ENCODE peak calls at places on chromosomes 16 and 17, in ten cellular contexts. One of them, this sample, is unnamed.

GRCh38 chr17:74448774-74449173 is 16.9 kb downstream of the GPRC5C start:
- DNase-seq in activated T-cell treated with anti-CD3 and anti-CD28 coated beads, Interleukin-2, amount 50 U/mL, for 4 hours: no peak
- DNase-seq in stimulated activated CD4-positive, alpha-beta T cell treated with anti-CD3 and anti-CD28 coated beads, Interleukin-1b, Interleukin-23, amount 100 ng/mL, for 1 hour: no peak
- DNase-seq in progenitor cell of endocrine pancreas: no peak
- DNase-seq in HAP-1: no peak
- DNase-seq in brain microvascular endothelial cell: no peak
- DNase-seq in activated T-helper 1 cell treated with Interleukin-2 at 50 U/mL for 16 hours: no peak
- DNase-seq in AG10803: no peak
- DNase-seq in AG08396: no peak
- DNase-seq in B cell: no peak
- DNase-seq in this sample: no peak

GRCh38 chr17:47896672-47897490 is 845 bp downstream of the SP2 start:
- DNase-seq in activated T-cell treated with anti-CD3 and anti-CD28 coated beads, Interleukin-2, amount 50 U/mL, for 4 hours: no peak
- DNase-seq in stimulated activated CD4-positive, alpha-beta T cell treated with anti-CD3 and anti-CD28 coated beads, Interleukin-1b, Interleukin-23, amount 100 ng/mL, for 1 hour: no peak
- DNase-seq in progenitor cell of endocrine pancreas: no peak
- DNase-seq in HAP-1: no peak
- DNase-seq in brain microvascular endothelial cell: no peak
- DNase-seq in activated T-helper 1 cell treated with Interleukin-2 at 50 U/mL for 16 hours: no peak
- DNase-seq in AG10803: peak; percentile 47
- DNase-seq in AG08396: no peak
- DNase-seq in B cell: no peak
- DNase-seq in this sample: no peak

GRCh38 chr17:55609737-55610201 is 98.5 kb upstream of the SMIM36 start:
- DNase-seq in activated T-cell treated with anti-CD3 and anti-CD28 coated beads, Interleukin-2, amount 50 U/mL, for 4 hours: no peak
- DNase-seq in stimulated activated CD4-positive, alpha-beta T cell treated with anti-CD3 and anti-CD28 coated beads, Interleukin-1b, Interleukin-23, amount 100 ng/mL, for 1 hour: no peak
- DNase-seq in progenitor cell of endocrine pancreas: no peak
- DNase-seq in HAP-1: no peak
- DNase-seq in brain microvascular endothelial cell: peak; percentile 30
- DNase-seq in activated T-helper 1 cell treated with Interleukin-2 at 50 U/mL for 16 hours: no peak
- DNase-seq in AG10803: peak; percentile 9
- DNase-seq in AG08396: peak; percentile 67
- DNase-seq in B cell: no peak
- DNase-seq in this sample: no peak

GRCh38 chr17:16106161-16106891 is 106.7 kb downstream of the TTC19 start:
- DNase-seq in activated T-cell treated with anti-CD3 and anti-CD28 coated beads, Interleukin-2, amount 50 U/mL, for 4 hours: no peak
- DNase-seq in stimulated activated CD4-positive, alpha-beta T cell treated with anti-CD3 and anti-CD28 coated beads, Interleukin-1b, Interleukin-23, amount 100 ng/mL, for 1 hour: no peak
- DNase-seq in progenitor cell of endocrine pancreas: no peak
- DNase-seq in HAP-1: no peak
- DNase-seq in brain microvascular endothelial cell: no peak
- DNase-seq in activated T-helper 1 cell treated with Interleukin-2 at 50 U/mL for 16 hours: no peak
- DNase-seq in AG10803: peak; percentile 55
- DNase-seq in AG08396: peak; percentile 40
- DNase-seq in B cell: no peak
- DNase-seq in this sample: no peak

GRCh38 chr17:70313031-70313430 is 143.7 kb downstream of the KCNJ2 start:
- DNase-seq in activated T-cell treated with anti-CD3 and anti-CD28 coated beads, Interleukin-2, amount 50 U/mL, for 4 hours: no peak
- DNase-seq in stimulated activated CD4-positive, alpha-beta T cell treated with anti-CD3 and anti-CD28 coated beads, Interleukin-1b, Interleukin-23, amount 100 ng/mL, for 1 hour: no peak
- DNase-seq in progenitor cell of endocrine pancreas: no peak
- DNase-seq in HAP-1: no peak
- DNase-seq in brain microvascular endothelial cell: no peak
- DNase-seq in activated T-helper 1 cell treated with Interleukin-2 at 50 U/mL for 16 hours: no peak
- DNase-seq in AG10803: peak; percentile 60
- DNase-seq in AG08396: no peak
- DNase-seq in B cell: no peak
- DNase-seq in this sample: no peak

GRCh38 chr17:4109424-4109823 is 33.4 kb downstream of the ZZEF1 start:
- DNase-seq in activated T-cell treated with anti-CD3 and anti-CD28 coated beads, Interleukin-2, amount 50 U/mL, for 4 hours: no peak
- DNase-seq in stimulated activated CD4-positive, alpha-beta T cell treated with anti-CD3 and anti-CD28 coated beads, Interleukin-1b, Interleukin-23, amount 100 ng/mL, for 1 hour: no peak
- DNase-seq in progenitor cell of endocrine pancreas: no peak
- DNase-seq in HAP-1: no peak
- DNase-seq in brain microvascular endothelial cell: no peak
- DNase-seq in activated T-helper 1 cell treated with Interleukin-2 at 50 U/mL for 16 hours: no peak
- DNase-seq in AG10803: no peak
- DNase-seq in AG08396: no peak
- DNase-seq in B cell: no peak
- DNase-seq in this sample: no peak

GRCh38 chr16:50273382-50273690 is 7.0 kb downstream of the ADCY7 start:
- DNase-seq in activated T-cell treated with anti-CD3 and anti-CD28 coated beads, Interleukin-2, amount 50 U/mL, for 4 hours: no peak
- DNase-seq in stimulated activated CD4-positive, alpha-beta T cell treated with anti-CD3 and anti-CD28 coated beads, Interleukin-1b, Interleukin-23, amount 100 ng/mL, for 1 hour: no peak
- DNase-seq in progenitor cell of endocrine pancreas: no peak
- DNase-seq in HAP-1: no peak
- DNase-seq in brain microvascular endothelial cell: no peak
- DNase-seq in activated T-helper 1 cell treated with Interleukin-2 at 50 U/mL for 16 hours: no peak
- DNase-seq in AG10803: no peak
- DNase-seq in AG08396: no peak
- DNase-seq in B cell: no peak
- DNase-seq in this sample: no peak

GRCh38 chr16:57751539-57752202 is 16.1 kb downstream of the KATNB1 start:
- DNase-seq in activated T-cell treated with anti-CD3 and anti-CD28 coated beads, Interleukin-2, amount 50 U/mL, for 4 hours: no peak
- DNase-seq in stimulated activated CD4-positive, alpha-beta T cell treated with anti-CD3 and anti-CD28 coated beads, Interleukin-1b, Interleukin-23, amount 100 ng/mL, for 1 hour: no peak
- DNase-seq in progenitor cell of endocrine pancreas: no peak
- DNase-seq in HAP-1: no peak
- DNase-seq in brain microvascular endothelial cell: no peak
- DNase-seq in activated T-helper 1 cell treated with Interleukin-2 at 50 U/mL for 16 hours: no peak
- DNase-seq in AG10803: no peak
- DNase-seq in AG08396: no peak
- DNase-seq in B cell: no peak
- DNase-seq in this sample: no peak

GRCh38 chr16:29863669-29863984 is 601 bp upstream of the CDIPT start:
- DNase-seq in activated T-cell treated with anti-CD3 and anti-CD28 coated beads, Interleukin-2, amount 50 U/mL, for 4 hours: no peak
- DNase-seq in stimulated activated CD4-positive, alpha-beta T cell treated with anti-CD3 and anti-CD28 coated beads, Interleukin-1b, Interleukin-23, amount 100 ng/mL, for 1 hour: no peak
- DNase-seq in progenitor cell of endocrine pancreas: no peak
- DNase-seq in HAP-1: no peak
- DNase-seq in brain microvascular endothelial cell: no peak
- DNase-seq in activated T-helper 1 cell treated with Interleukin-2 at 50 U/mL for 16 hours: no peak
- DNase-seq in AG10803: no peak
- DNase-seq in AG08396: no peak
- DNase-seq in B cell: no peak
- DNase-seq in this sample: no peak

GRCh38 chr17:58107306-58107705 is 24.1 kb downstream of the DYNLL2 start:
- DNase-seq in activated T-cell treated with anti-CD3 and anti-CD28 coated beads, Interleukin-2, amount 50 U/mL, for 4 hours: no peak
- DNase-seq in stimulated activated CD4-positive, alpha-beta T cell treated with anti-CD3 and anti-CD28 coated beads, Interleukin-1b, Interleukin-23, amount 100 ng/mL, for 1 hour: no peak
- DNase-seq in progenitor cell of endocrine pancreas: no peak
- DNase-seq in HAP-1: no peak
- DNase-seq in brain microvascular endothelial cell: no peak
- DNase-seq in activated T-helper 1 cell treated with Interleukin-2 at 50 U/mL for 16 hours: no peak
- DNase-seq in AG10803: no peak
- DNase-seq in AG08396: no peak
- DNase-seq in B cell: no peak
- DNase-seq in this sample: no peak

GRCh38 chr17:42459256-42459982 is 741 bp downstream of the ATP6V0A1 start:
- DNase-seq in activated T-cell treated with anti-CD3 and anti-CD28 coated beads, Interleukin-2, amount 50 U/mL, for 4 hours: no peak
- DNase-seq in stimulated activated CD4-positive, alpha-beta T cell treated with anti-CD3 and anti-CD28 coated beads, Interleukin-1b, Interleukin-23, amount 100 ng/mL, for 1 hour: no peak
- DNase-seq in progenitor cell of endocrine pancreas: no peak
- DNase-seq in HAP-1: peak; percentile 64
- DNase-seq in brain microvascular endothelial cell: peak; percentile 41
- DNase-seq in activated T-helper 1 cell treated with Interleukin-2 at 50 U/mL for 16 hours: no peak
- DNase-seq in AG10803: peak; percentile 53
- DNase-seq in AG08396: peak; percentile 32
- DNase-seq in B cell: peak; percentile 46
- DNase-seq in this sample: no peak

GRCh38 chr17:81616877-81617276 is 20.0 kb downstream of the NPLOC4 start:
- DNase-seq in activated T-cell treated with anti-CD3 and anti-CD28 coated beads, Interleukin-2, amount 50 U/mL, for 4 hours: no peak
- DNase-seq in stimulated activated CD4-positive, alpha-beta T cell treated with anti-CD3 and anti-CD28 coated beads, Interleukin-1b, Interleukin-23, amount 100 ng/mL, for 1 hour: no peak
- DNase-seq in progenitor cell of endocrine pancreas: no peak
- DNase-seq in HAP-1: no peak
- DNase-seq in brain microvascular endothelial cell: no peak
- DNase-seq in activated T-helper 1 cell treated with Interleukin-2 at 50 U/mL for 16 hours: no peak
- DNase-seq in AG10803: no peak
- DNase-seq in AG08396: no peak
- DNase-seq in B cell: no peak
- DNase-seq in this sample: no peak

GRCh38 chr16:627458-628239 is 3.1 kb upstream of the WFIKKN1 start:
- DNase-seq in activated T-cell treated with anti-CD3 and anti-CD28 coated beads, Interleukin-2, amount 50 U/mL, for 4 hours: no peak
- DNase-seq in stimulated activated CD4-positive, alpha-beta T cell treated with anti-CD3 and anti-CD28 coated beads, Interleukin-1b, Interleukin-23, amount 100 ng/mL, for 1 hour: no peak
- DNase-seq in progenitor cell of endocrine pancreas: no peak
- DNase-seq in HAP-1: no peak
- DNase-seq in brain microvascular endothelial cell: no peak
- DNase-seq in activated T-helper 1 cell treated with Interleukin-2 at 50 U/mL for 16 hours: no peak
- DNase-seq in AG10803: no peak
- DNase-seq in AG08396: no peak
- DNase-seq in B cell: no peak
- DNase-seq in this sample: no peak

GRCh38 chr16:27977966-27978365 is 85.5 kb downstream of the GSG1L start:
- DNase-seq in activated T-cell treated with anti-CD3 and anti-CD28 coated beads, Interleukin-2, amount 50 U/mL, for 4 hours: no peak
- DNase-seq in stimulated activated CD4-positive, alpha-beta T cell treated with anti-CD3 and anti-CD28 coated beads, Interleukin-1b, Interleukin-23, amount 100 ng/mL, for 1 hour: no peak
- DNase-seq in progenitor cell of endocrine pancreas: no peak
- DNase-seq in HAP-1: no peak
- DNase-seq in brain microvascular endothelial cell: no peak
- DNase-seq in activated T-helper 1 cell treated with Interleukin-2 at 50 U/mL for 16 hours: no peak
- DNase-seq in AG10803: peak; percentile 44
- DNase-seq in AG08396: peak; percentile 39
- DNase-seq in B cell: no peak
- DNase-seq in this sample: no peak

GRCh38 chr17:50267074-50267841 is 7.0 kb upstream of the TMEM92 start:
- DNase-seq in activated T-cell treated with anti-CD3 and anti-CD28 coated beads, Interleukin-2, amount 50 U/mL, for 4 hours: no peak
- DNase-seq in stimulated activated CD4-positive, alpha-beta T cell treated with anti-CD3 and anti-CD28 coated beads, Interleukin-1b, Interleukin-23, amount 100 ng/mL, for 1 hour: no peak
- DNase-seq in progenitor cell of endocrine pancreas: no peak
- DNase-seq in HAP-1: no peak
- DNase-seq in brain microvascular endothelial cell: no peak
- DNase-seq in activated T-helper 1 cell treated with Interleukin-2 at 50 U/mL for 16 hours: no peak
- DNase-seq in AG10803: peak; percentile 85
- DNase-seq in AG08396: peak; percentile 37
- DNase-seq in B cell: no peak
- DNase-seq in this sample: no peak

GRCh38 chr17:8872036-8872704 is 4.7 kb upstream of the PIK3R6 start:
- DNase-seq in activated T-cell treated with anti-CD3 and anti-CD28 coated beads, Interleukin-2, amount 50 U/mL, for 4 hours: no peak
- DNase-seq in stimulated activated CD4-positive, alpha-beta T cell treated with anti-CD3 and anti-CD28 coated beads, Interleukin-1b, Interleukin-23, amount 100 ng/mL, for 1 hour: no peak
- DNase-seq in progenitor cell of endocrine pancreas: no peak
- DNase-seq in HAP-1: no peak
- DNase-seq in brain microvascular endothelial cell: no peak
- DNase-seq in activated T-helper 1 cell treated with Interleukin-2 at 50 U/mL for 16 hours: no peak
- DNase-seq in AG10803: no peak
- DNase-seq in AG08396: no peak
- DNase-seq in B cell: no peak
- DNase-seq in this sample: no peak

GRCh38 chr17:16044484-16044883 is 44.9 kb downstream of the TTC19 start:
- DNase-seq in activated T-cell treated with anti-CD3 and anti-CD28 coated beads, Interleukin-2, amount 50 U/mL, for 4 hours: no peak
- DNase-seq in stimulated activated CD4-positive, alpha-beta T cell treated with anti-CD3 and anti-CD28 coated beads, Interleukin-1b, Interleukin-23, amount 100 ng/mL, for 1 hour: no peak
- DNase-seq in progenitor cell of endocrine pancreas: no peak
- DNase-seq in HAP-1: peak; percentile 16
- DNase-seq in brain microvascular endothelial cell: no peak
- DNase-seq in activated T-helper 1 cell treated with Interleukin-2 at 50 U/mL for 16 hours: no peak
- DNase-seq in AG10803: no peak
- DNase-seq in AG08396: no peak
- DNase-seq in B cell: no peak
- DNase-seq in this sample: no peak

GRCh38 chr16:24102120-24102740 is 153.9 kb upstream of the CACNG3 start:
- DNase-seq in activated T-cell treated with anti-CD3 and anti-CD28 coated beads, Interleukin-2, amount 50 U/mL, for 4 hours: no peak
- DNase-seq in stimulated activated CD4-positive, alpha-beta T cell treated with anti-CD3 and anti-CD28 coated beads, Interleukin-1b, Interleukin-23, amount 100 ng/mL, for 1 hour: no peak
- DNase-seq in progenitor cell of endocrine pancreas: no peak
- DNase-seq in HAP-1: no peak
- DNase-seq in brain microvascular endothelial cell: no peak
- DNase-seq in activated T-helper 1 cell treated with Interleukin-2 at 50 U/mL for 16 hours: no peak
- DNase-seq in AG10803: no peak
- DNase-seq in AG08396: no peak
- DNase-seq in B cell: no peak
- DNase-seq in this sample: no peak

This sample was measured in T-helper 22 cell.